ENCODE peak calls at places on chromosomes 13 and 19, in five cellular contexts. L is substantia nigra, H is tibial nerve, J is HCEC 1CT, O is caudate nucleus. B is an unnamed sample.
A peak's percentile ranks its signal among the peaks of the same experiment; 100 is the strongest.

GRCh38 chr19:2524361-2524839 is 48.5 kb downstream of the GADD45B start:
- DNase-seq in L (no peak), H (no peak), J (no peak), O (no peak), B (no peak)

GRCh38 chr19:4012092-4012974 is 4.8 kb downstream of the PIAS4 start:
- DNase-seq in L (no peak), H (no peak), J (no peak), O (no peak), B (no peak)

GRCh38 chr19:45045671-45046353 is 7.0 kb downstream of the CLASRP start:
- DNase-seq in L (peak; percentile 88), H (no peak), J (no peak), O (peak; percentile 71), B (no peak)

GRCh38 chr19:17555480-17555928 is at the start of gene COLGALT1:
- DNase-seq in L (peak; percentile 96), H (peak; percentile 100), J (peak; percentile 98), O (peak; percentile 92), B (peak; percentile 99)

GRCh38 chr19:1041835-1042685 is 2.2 kb downstream of the ABCA7 start:
- DNase-seq in L (no peak), H (no peak), J (no peak), O (no peak), B (peak; percentile 88)

GRCh38 chr13:77729502-77730221 is 32.2 kb downstream of the SLAIN1 start:
- DNase-seq in L (no peak), H (no peak), J (no peak), O (no peak), B (no peak)

GRCh38 chr13:69468624-69469023 is 639.0 kb upstream of the ATXN8OS start:
- DNase-seq in L (no peak), H (no peak), J (no peak), O (no peak), B (no peak)

GRCh38 chr13:99590519-99591011 is 89.3 kb downstream of the TM9SF2 start:
- DNase-seq in L (peak; percentile 16), H (no peak), J (no peak), O (no peak), B (no peak)

GRCh38 chr13:113013303-113013702 is 44.3 kb downstream of the MCF2L start:
- DNase-seq in L (no peak), H (no peak), J (no peak), O (no peak), B (no peak)

GRCh38 chr13:41284512-41285288 is 21.3 kb upstream of the MTRF1 start:
- DNase-seq in L (no peak), H (no peak), J (peak; percentile 97), O (no peak), B (no peak)